ENCODE peak calls at places on chromosomes 6 and 20, in seven cellular contexts. V, R, I, S, H, G and W are unnamed samples.

GRCh38 chr6:44801188-44801587 is 413.7 kb downstream of the CDC5L start:
- DNase-seq in G (no peak), I (no peak), S (no peak), R (no peak), V (no peak), H (no peak), W (no peak)

GRCh38 chr6:155419161-155419560 is 36.5 kb downstream of the NOX3 start:
- DNase-seq in G (no peak), V (no peak), S (no peak), I (no peak), H (no peak), R (no peak), W (no peak)

GRCh38 chr6:25449774-25450173 is 170.6 kb downstream of the CARMIL1 start:
- DNase-seq in I (no peak), S (no peak), G (no peak), V (peak; percentile 21), H (no peak), R (no peak), W (no peak)

GRCh38 chr6:42745638-42746451 is at the start of gene TBCC:
- DNase-seq in R (peak; percentile 96), H (peak; percentile 95), I (peak; percentile 86), S (peak; percentile 99), G (peak; percentile 93), V (peak; percentile 97), W (peak; percentile 100)

GRCh38 chr6:136706431-136706830 is 85.8 kb downstream of the MAP3K5 start:
- DNase-seq in H (no peak), S (no peak), R (no peak), I (no peak), G (no peak), V (no peak), W (no peak)

GRCh38 chr6:26607434-26608230 is 10.9 kb downstream of the ABT1 start:
- DNase-seq in R (no peak), V (peak; percentile 71), S (peak; percentile 72), I (no peak), G (no peak), H (no peak), W (peak; percentile 81)

GRCh38 chr20:10171864-10172751 is 46.5 kb upstream of the SNAP25 start:
- DNase-seq in I (peak; percentile 66), H (no peak), G (no peak), S (no peak), V (peak; percentile 89), R (no peak), W (no peak)

GRCh38 chr6:5997420-5998093 is 9.2 kb downstream of the NRN1 start:
- DNase-seq in H (no peak), G (no peak), S (no peak), V (peak; percentile 52), I (no peak), R (no peak), W (no peak)

GRCh38 chr20:47607208-47607613 is 105.5 kb downstream of the NCOA3 start:
- DNase-seq in V (no peak), G (no peak), S (no peak), I (no peak), H (no peak), R (no peak), W (peak; percentile 13)

GRCh38 chr20:33251496-33251895 is 15.7 kb downstream of the BPIFA1 start:
- DNase-seq in H (no peak), V (no peak), S (no peak), I (no peak), G (no peak), R (no peak), W (no peak)

GRCh38 chr6:113522376-113522775 is 334.8 kb upstream of the MARCKS start:
- DNase-seq in S (no peak), H (no peak), I (no peak), G (no peak), V (no peak), R (no peak), W (no peak)

GRCh38 chr6:44569131-44569530 is 181.6 kb downstream of the CDC5L start:
- DNase-seq in I (no peak), H (no peak), S (no peak), V (no peak), R (no peak), G (no peak), W (no peak)

GRCh38 chr6:122998403-122998965 is 2.4 kb downstream of the CLVS2 start:
- DNase-seq in I (no peak), S (no peak), G (no peak), R (no peak), V (no peak), H (no peak), W (no peak)

GRCh38 chr6:39263299-39264037 is 34.2 kb upstream of the KCNK5 start:
- DNase-seq in H (no peak), G (no peak), R (no peak), V (no peak), S (no peak), I (no peak), W (no peak)

GRCh38 chr20:51768759-51769517 is 748 bp upstream of the ATP9A start:
- DNase-seq in G (no peak), I (no peak), V (no peak), S (no peak), H (no peak), R (no peak), W (no peak)

GRCh38 chr20:4026093-4026601 is 10.8 kb upstream of the RNF24 start:
- DNase-seq in S (peak; percentile 29), G (no peak), R (no peak), I (peak; percentile 46), V (peak; percentile 54), H (no peak), W (peak; percentile 59)

GRCh38 chr6:34709386-34709785 is 12.8 kb upstream of the ILRUN start:
- DNase-seq in H (no peak), G (no peak), S (no peak), V (peak; percentile 56), I (no peak), R (no peak), W (no peak)

GRCh38 chr6:36911946-36912555 is 26.3 kb downstream of the C6orf89 start:
- DNase-seq in G (peak; percentile 11), S (no peak), R (no peak), V (no peak), I (no peak), H (no peak), W (no peak)

GRCh38 chr20:60903325-60903958 is 348.6 kb upstream of the CDH4 start:
- DNase-seq in V (no peak), R (no peak), G (no peak), I (no peak), S (no peak), H (no peak), W (no peak)

GRCh38 chr6:140623498-140623897 is 1249.0 kb upstream of the CITED2 start:
- DNase-seq in S (no peak), V (no peak), R (no peak), G (no peak), H (no peak), I (no peak), W (no peak)

GRCh38 chr20:62364911-62365736 is 2.0 kb downstream of the LAMA5 start:
- DNase-seq in I (peak; percentile 45), H (no peak), R (no peak), G (no peak), V (no peak), S (no peak), W (no peak)
- TF ChIP-seq TAF1 in I (no peak), H (no peak), R (no peak), G (no peak), V (no peak), S (no peak), W (no peak)

DNA sequence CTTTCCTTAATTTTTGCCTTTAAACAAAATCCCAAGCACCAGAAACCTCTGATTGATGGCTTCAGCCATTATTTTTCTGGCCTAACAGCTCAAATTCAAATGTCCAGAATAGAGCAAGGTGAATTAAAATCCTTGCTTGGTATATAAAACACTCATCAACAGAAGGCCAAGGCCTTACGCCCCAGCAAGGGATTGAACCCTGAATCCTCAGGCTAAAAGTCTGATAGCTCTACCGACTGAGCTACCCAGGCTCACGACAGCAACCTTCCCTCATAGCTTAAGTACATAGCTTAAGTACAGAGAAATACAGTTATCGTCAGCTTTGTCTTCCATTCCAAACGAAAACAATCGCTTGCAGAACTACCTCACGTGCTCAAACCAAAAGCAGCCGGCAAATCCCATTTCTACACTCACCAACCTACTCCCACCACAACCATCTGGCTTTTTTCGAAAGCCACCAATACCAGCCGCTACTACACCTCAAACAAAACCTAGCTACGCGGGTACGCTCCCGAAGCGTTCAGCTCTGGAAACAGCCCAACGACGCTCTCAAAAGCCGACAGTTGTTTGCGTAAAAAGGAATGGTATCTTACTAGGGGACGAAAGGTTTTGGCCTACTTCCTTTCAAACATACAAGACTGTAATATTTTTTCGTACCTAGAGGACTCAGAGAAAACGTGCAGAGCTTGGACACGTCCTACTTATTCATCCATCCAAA is 167.5 kb downstream of the GPX5 start:
- DNase-seq in H (no peak), S (no peak), I (peak; percentile 69), G (no peak), V (no peak), R (no peak), W (no peak)
- TF ChIP-seq TAF1 in H (no peak), S (no peak), I (no peak), G (no peak), V (no peak), R (no peak), W (no peak)

DNA sequence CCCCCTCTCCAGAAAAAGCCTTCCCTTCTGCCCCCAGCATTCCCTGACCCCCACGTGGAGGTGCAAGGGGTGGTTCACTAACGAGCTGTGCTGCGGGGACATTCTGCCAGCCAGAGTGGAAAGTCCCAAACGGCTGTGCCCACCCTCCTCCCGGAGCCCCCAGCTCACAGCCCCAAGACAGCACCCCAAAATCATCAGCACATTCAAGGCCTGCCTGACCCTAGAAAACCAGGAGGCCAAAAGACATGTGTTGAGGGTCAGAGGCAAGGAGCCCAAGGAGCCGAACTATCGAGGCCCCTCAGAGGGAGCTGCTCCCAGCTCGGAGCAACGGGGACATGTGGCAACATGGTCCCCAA is 197.9 kb downstream of the PREX1 start:
- DNase-seq in V (no peak), G (no peak), S (no peak), I (no peak), R (no peak), H (no peak), W (no peak)
- TF ChIP-seq TAF1 in V (no peak), G (no peak), S (no peak), I (no peak), R (no peak), H (no peak), W (no peak)

GRCh38 chr6:88641178-88641903 is 322.1 kb downstream of the RNGTT start:
- DNase-seq in S (no peak), I (no peak), H (no peak), G (peak; percentile 88), V (no peak), R (no peak), W (no peak)
- TF ChIP-seq TAF1 in S (no peak), I (no peak), H (no peak), G (no peak), V (no peak), R (no peak), W (no peak)

GRCh38 chr20:63530788-63531160 is 6.4 kb downstream of the PTK6 start:
- DNase-seq in G (no peak), V (peak; percentile 23), I (no peak), H (no peak), R (no peak), S (no peak), W (peak; percentile 45)
- TF ChIP-seq TAF1 in G (no peak), V (no peak), I (no peak), H (no peak), R (no peak), S (no peak), W (no peak)

GRCh38 chr6:149007846-149008245 is 261.0 kb downstream of the UST start:
- DNase-seq in S (no peak), I (no peak), R (no peak), H (no peak), V (no peak), G (no peak), W (no peak)
- TF ChIP-seq TAF1 in S (no peak), I (no peak), R (no peak), H (no peak), V (no peak), G (no peak), W (no peak)